ENCODE peak calls at places on chromosomes 16 and 17, in six cellular contexts. G, H, J, T, E and A are unnamed samples.

GRCh38 chr17:77501101-77501566 is 360.4 kb downstream of the SEC14L1 start:
- DNase-seq in E (no peak), T (peak), H (no peak), J (no peak), G (peak), A (peak)

GRCh38 chr16:85395913-85396878 is 216.9 kb upstream of the GSE1 start:
- DNase-seq in G (peak), T (peak), H (no peak), J (peak), E (peak), A (peak)

GRCh38 chr16:19432429-19432828 is 14.7 kb downstream of the TMC5 start:
- DNase-seq in T (no peak), J (no peak), H (no peak), G (no peak), E (no peak), A (no peak)

GRCh38 chr17:38428150-38428642 is at the start of gene ARHGAP23:
- DNase-seq in H (no peak), E (no peak), G (peak), T (peak), J (peak), A (peak)

GRCh38 chr17:41442772-41443171 is 2.0 kb upstream of the KRT38 start:
- DNase-seq in T (no peak), J (no peak), E (no peak), G (peak), H (peak), A (peak)

GRCh38 chr16:72241930-72242329 is 70.0 kb upstream of the PMFBP1 start:
- DNase-seq in J (peak), G (peak), E (no peak), H (no peak), T (no peak), A (peak)

GRCh38 chr16:55543470-55543869 is 23.0 kb upstream of the CAPNS2 start:
- DNase-seq in E (no peak), T (no peak), H (no peak), G (peak), J (peak), A (no peak)

GRCh38 chr16:48607056-48607825 is 2.7 kb downstream of the N4BP1 start:
- DNase-seq in J (no peak), G (peak), T (no peak), E (no peak), H (peak), A (no peak)

GRCh38 chr17:68576811-68577551 is 24.2 kb downstream of the FAM20A start:
- DNase-seq in H (no peak), G (peak), J (no peak), E (no peak), T (peak), A (peak)

GRCh38 chr16:56211471-56211944 is 20.2 kb downstream of the GNAO1 start:
- DNase-seq in G (no peak), T (peak), J (no peak), H (no peak), E (no peak), A (no peak)

GRCh38 chr17:64005734-64006167 is 7.6 kb downstream of the PRR29 start:
- DNase-seq in J (peak), H (no peak), E (peak), T (peak), G (no peak), A (peak)

GRCh38 chr17:79547586-79547985 is 63.3 kb downstream of the RBFOX3 start:
- DNase-seq in E (no peak), H (no peak), J (no peak), T (peak), G (no peak), A (no peak)

GRCh38 chr17:42855048-42855596 is 4.1 kb downstream of the AOC3 start:
- DNase-seq in H (no peak), G (no peak), E (no peak), J (no peak), T (peak), A (no peak)

GRCh38 chr17:8935194-8935593 is 30.3 kb downstream of the PIK3R5 start:
- DNase-seq in J (no peak), E (no peak), T (no peak), G (peak), H (no peak), A (no peak)

GRCh38 chr17:79563237-79564013 is 47.4 kb downstream of the RBFOX3 start:
- DNase-seq in T (peak), J (no peak), E (no peak), H (no peak), G (peak), A (no peak)

GRCh38 chr17:62178579-62178978 is 113.5 kb upstream of the MED13 start:
- DNase-seq in J (peak), H (no peak), T (no peak), G (peak), E (peak), A (peak)

GRCh38 chr17:8225813-8226535 is 15.6 kb upstream of the AURKB start:
- DNase-seq in T (no peak), J (peak), E (peak), H (no peak), G (peak), A (peak)

GRCh38 chr16:88489163-88489721 is 36.2 kb downstream of the ZFPM1 start:
- DNase-seq in E (peak), G (no peak), J (no peak), T (no peak), H (no peak), A (no peak)

GRCh38 chr17:58028591-58028990 is 21.5 kb upstream of the SRSF1 start:
- DNase-seq in J (no peak), G (no peak), T (no peak), H (no peak), E (no peak), A (no peak)

GRCh38 chr17:50735287-50735686 is 15.9 kb downstream of the LUC7L3 start:
- DNase-seq in E (no peak), J (no peak), G (no peak), H (no peak), T (no peak), A (no peak)

GRCh38 chr17:78276499-78276898 is 45.1 kb downstream of the TMEM235 start:
- DNase-seq in E (no peak), G (no peak), T (no peak), J (no peak), H (no peak), A (no peak)

GRCh38 chr16:30395155-30395991 is at the start of gene ZNF48:
- DNase-seq in E (peak), H (no peak), J (peak), G (peak), T (peak), A (peak)

GRCh38 chr17:10102817-10103216 is 95.6 kb downstream of the GAS7 start:
- DNase-seq in T (no peak), H (no peak), E (no peak), J (no peak), G (no peak), A (no peak)

GRCh38 chr17:78192616-78193015 is 5.5 kb downstream of the AFMID start:
- DNase-seq in G (no peak), E (no peak), T (no peak), J (no peak), H (no peak), A (no peak)

GRCh38 chr16:54957403-54957802 is 26.7 kb downstream of the IRX5 start:
- DNase-seq in J (no peak), H (no peak), G (peak), E (no peak), T (no peak), A (peak)

GRCh38 chr17:64155751-64156544 is 26.0 kb upstream of the ERN1 start:
- DNase-seq in G (peak), J (peak), E (no peak), T (peak), H (no peak), A (peak)

GRCh38 chr17:418421-418751 is 65.8 kb upstream of the RPH3AL start:
- DNase-seq in E (no peak), G (no peak), H (no peak), T (no peak), J (no peak), A (no peak)

GRCh38 chr17:50045154-50045553 is 10.8 kb upstream of the ITGA3 start:
- DNase-seq in G (no peak), T (no peak), H (no peak), E (no peak), J (no peak), A (no peak)

GRCh38 chr17:21278304-21279197 is 6.0 kb upstream of the MAP2K3 start:
- DNase-seq in J (no peak), G (no peak), T (no peak), H (no peak), E (no peak), A (no peak)

GRCh38 chr16:86517652-86518258 is 7.4 kb downstream of the FOXF1 start:
- DNase-seq in T (peak), G (peak), H (no peak), E (peak), J (peak), A (peak)

GRCh38 chr17:73829676-73830280 is 185.5 kb upstream of the SDK2 start:
- DNase-seq in J (no peak), E (peak), G (no peak), H (no peak), T (peak), A (no peak)

GRCh38 chr17:71777048-71777638 is 343.7 kb upstream of the SOX9 start:
- DNase-seq in G (no peak), E (no peak), J (no peak), H (no peak), T (no peak), A (no peak)

GRCh38 chr16:72875291-72876036 is 172.5 kb downstream of the ZFHX3 start:
- DNase-seq in H (no peak), E (peak), J (no peak), T (no peak), G (no peak), A (no peak)

GRCh38 chr16:69435977-69436729 is 11.7 kb downstream of the CYB5B start:
- DNase-seq in G (no peak), J (peak), T (no peak), E (no peak), H (no peak), A (no peak)

GRCh38 chr16:78385406-78385805 is 286.0 kb downstream of the WWOX start:
- DNase-seq in J (no peak), T (no peak), H (no peak), E (no peak), G (no peak), A (no peak)
- TF ChIP-seq CTCF in J (no peak), T (no peak), H (no peak), E (no peak), G (no peak), A (no peak)

GRCh38 chr16:4110680-4111079 is 5.6 kb downstream of the ADCY9 start:
- DNase-seq in T (no peak), H (no peak), G (no peak), J (no peak), E (no peak), A (no peak)
- H3K4me3 ChIP-seq in T (no peak), H (no peak), G (no peak), J (no peak), E (no peak), A (peak)

DNA sequence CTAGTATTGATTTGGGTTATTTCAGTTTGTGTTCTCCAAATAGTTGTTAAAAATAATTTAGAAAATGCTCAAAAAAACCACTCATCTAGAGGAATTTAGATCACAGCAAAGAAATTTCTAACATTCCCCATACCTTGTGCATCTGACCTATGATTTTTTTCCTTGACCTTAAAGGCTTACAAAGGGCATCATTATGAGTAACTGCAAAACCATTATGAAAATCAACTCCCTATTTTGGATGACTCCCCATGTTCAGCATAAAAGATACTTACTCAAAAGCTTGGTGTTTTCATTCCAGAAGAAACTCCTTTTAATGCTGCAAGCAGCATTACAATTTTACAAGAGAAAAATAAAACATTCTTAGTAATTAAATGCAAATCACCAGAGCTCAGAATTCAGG is 83.2 kb downstream of the GRIN2A start:
- DNase-seq in H (no peak), T (no peak), J (no peak), G (peak), E (no peak), A (peak)
- TF ChIP-seq CTCF in H (no peak), T (no peak), J (no peak), G (no peak), E (no peak), A (no peak)

GRCh38 chr17:29005936-29006438 is at the start of gene SEZ6:
- DNase-seq in H (no peak), T (no peak), J (peak), E (peak), G (peak), A (peak)
- H3K4me3 ChIP-seq in H (no peak), T (no peak), J (no peak), E (no peak), G (no peak), A (no peak)

GRCh38 chr16:1506494-1507213 is 13.5 kb downstream of the TELO2 start:
- DNase-seq in H (no peak), E (no peak), G (no peak), T (no peak), J (no peak), A (no peak)
- TF ChIP-seq CTCF in H (no peak), E (no peak), G (no peak), T (no peak), J (no peak), A (no peak)

DNA sequence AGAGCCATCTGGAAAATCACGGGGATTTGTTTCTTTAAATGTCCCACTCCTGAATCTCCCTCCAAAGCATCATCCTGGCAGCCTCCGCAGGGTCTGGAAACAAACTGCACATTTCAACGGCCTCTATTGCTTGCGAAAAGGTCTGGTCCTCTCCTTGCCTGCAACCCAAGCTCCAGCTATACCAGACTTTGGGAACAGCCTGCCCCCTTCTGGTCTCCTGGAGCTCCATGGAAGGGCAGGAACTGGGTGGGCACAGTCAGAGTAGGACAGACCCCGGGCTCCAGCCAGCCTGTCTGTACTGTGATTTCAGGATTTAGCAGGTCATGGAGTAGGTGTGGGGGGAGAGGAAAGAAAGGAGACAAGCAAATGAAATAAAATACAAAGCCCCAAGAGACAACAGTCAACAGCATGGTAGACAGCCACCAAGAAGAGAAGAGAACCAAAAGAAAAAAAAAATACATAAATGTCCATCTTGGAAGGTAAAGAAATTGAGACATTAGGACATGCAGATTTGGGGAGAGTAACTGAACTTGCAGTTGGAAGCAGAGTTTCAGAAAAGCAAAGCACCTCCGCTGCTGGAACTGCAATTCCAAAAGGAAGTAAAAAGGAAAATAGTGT is 2.7 kb downstream of the XYLT1 start:
- DNase-seq in G (peak), E (peak), T (peak), H (no peak), J (no peak), A (no peak)
- H3K4me3 ChIP-seq in G (peak), E (no peak), T (peak), H (peak), J (no peak), A (peak)

GRCh38 chr16:15856901-15857778 is at the start of gene MYH11:
- DNase-seq in T (peak), G (no peak), J (no peak), H (no peak), E (no peak), A (peak)
- TF ChIP-seq CTCF in T (no peak), G (no peak), J (no peak), H (no peak), E (no peak), A (no peak)

GRCh38 chr17:5499790-5500189 is 13.4 kb downstream of the MIS12 start:
- DNase-seq in T (no peak), H (no peak), G (no peak), J (no peak), E (no peak), A (no peak)
- H3K4me3 ChIP-seq in T (peak), H (peak), G (peak), J (peak), E (no peak), A (peak)

GRCh38 chr16:35405547-35405946 is 1946.1 kb downstream of the TP53TG3F start:
- DNase-seq in H (no peak), T (no peak), J (no peak), G (no peak), E (no peak), A (no peak)
- TF ChIP-seq CTCF in H (no peak), T (no peak), J (no peak), G (no peak), E (no peak), A (no peak)

GRCh38 chr16:67164599-67165061 is at the start of gene HSF4:
- DNase-seq in T (peak), E (no peak), H (no peak), J (no peak), G (no peak), A (peak)

GRCh38 chr16:67163903-67164558 is 514 bp upstream of the HSF4 start:
- DNase-seq in G (no peak), E (no peak), H (no peak), T (peak), J (no peak), A (peak)

GRCh38 chr16:67166883-67167168 is 2.3 kb downstream of the HSF4 start:
- DNase-seq in J (no peak), G (no peak), E (no peak), H (no peak), T (no peak), A (no peak)

GRCh38 chr16:67166035-67166882 is 1.7 kb downstream of the HSF4 start:
- DNase-seq in T (no peak), E (no peak), G (no peak), H (no peak), J (no peak), A (no peak)

DNA sequence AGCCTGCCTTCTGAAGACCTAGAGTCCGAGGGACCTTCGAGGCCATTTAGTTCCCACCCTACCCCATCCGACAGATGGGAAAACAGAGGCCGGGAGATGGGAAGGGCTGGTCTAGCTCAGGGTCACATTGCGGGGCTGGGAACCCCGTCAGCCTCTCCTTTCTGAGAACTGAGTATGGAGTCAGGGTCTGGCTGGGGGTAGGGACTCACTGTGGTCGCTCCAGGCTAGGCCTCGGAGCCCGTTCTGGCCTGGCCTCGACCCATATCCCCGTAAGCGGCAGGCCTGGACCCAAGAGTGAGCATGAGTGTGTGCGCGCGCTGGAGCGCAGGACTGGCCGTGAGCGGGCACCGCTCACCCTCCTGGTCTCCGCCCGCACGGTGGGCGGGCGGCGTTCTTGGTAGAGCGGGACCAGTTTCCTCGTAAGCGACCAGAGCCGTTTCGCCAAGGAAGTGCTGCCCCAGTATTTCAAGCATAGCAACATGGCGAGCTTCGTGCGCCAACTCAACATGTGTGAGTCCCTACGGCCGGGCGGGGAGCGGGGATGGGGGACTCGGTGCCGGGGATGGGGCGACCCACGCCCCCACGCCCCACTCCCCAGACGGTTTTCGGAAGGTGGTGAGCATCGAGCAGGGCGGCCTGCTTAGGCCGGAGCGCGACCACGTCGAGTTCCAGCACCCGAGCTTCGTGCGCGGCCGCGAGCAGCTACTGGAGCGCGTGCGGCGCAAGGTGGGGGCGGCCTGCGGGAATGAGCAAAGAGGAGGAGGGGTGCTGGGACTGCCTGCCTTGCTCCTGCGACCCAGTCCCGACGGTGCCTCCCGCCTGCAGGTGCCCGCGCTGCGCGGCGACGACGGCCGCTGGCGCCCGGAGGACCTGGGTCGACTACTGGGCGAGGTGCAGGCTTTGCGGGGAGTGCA is 833 bp downstream of the HSF4 start:
- DNase-seq in T (no peak), H (no peak), E (no peak), J (no peak), G (no peak), A (peak)
- H3K4me3 ChIP-seq in T (peak), H (no peak), E (no peak), J (no peak), G (no peak), A (no peak)